ENCODE peak calls at places on chromosomes 13 and 19, in eight cellular contexts. S is DMS53; M is RPMI8226; O is DMS153; N is germinal center; P is stimulated activated CD4-positive, alpha-beta T cell treated with anti-CD3 and anti-CD28 coated beads, TNF-alpha, amount 100 ng/mL, for 4 hours; K is DMS 273 treated with DMSO at 0.1 percent for 48 hours; A is endodermal cell. I is an unnamed sample.
A peak's percentile ranks its signal among the peaks of the same experiment; 100 is the strongest.

GRCh38 chr19:30171795-30172642 is 200.2 kb upstream of the ZNF536 start:
- DNase-seq in S (no peak), M (no peak), O (no peak), N (no peak), P (no peak), K (no peak), A (no peak), I (no peak)

GRCh38 chr13:69468624-69469023 is 639.0 kb upstream of the ATXN8OS start:
- DNase-seq in S (no peak), M (no peak), O (no peak), N (no peak), P (no peak), K (no peak), A (no peak), I (no peak)

GRCh38 chr19:35143231-35143715 is at the start of gene FXYD7:
- DNase-seq in S (peak; percentile 54), M (no peak), O (no peak), N (no peak), P (no peak), K (no peak), A (peak; percentile 75), I (no peak)

GRCh38 chr19:47633996-47634395 is 25.1 kb downstream of the BICRA start:
- DNase-seq in S (no peak), M (no peak), O (peak; percentile 62), N (no peak), P (no peak), K (no peak), A (no peak), I (no peak)

GRCh38 chr19:33403221-33403972 is 29.9 kb downstream of the CEBPG start:
- DNase-seq in S (no peak), M (no peak), O (no peak), N (no peak), P (no peak), K (no peak), A (no peak), I (no peak)

GRCh38 chr19:46834121-46834520 is 16.5 kb downstream of the AP2S1 start:
- DNase-seq in S (no peak), M (no peak), O (no peak), N (no peak), P (no peak), K (no peak), A (no peak), I (no peak)

GRCh38 chr13:46578590-46578975 is 25.6 kb downstream of the LRCH1 start:
- DNase-seq in S (no peak), M (no peak), O (no peak), N (no peak), P (no peak), K (no peak), A (no peak), I (no peak)

GRCh38 chr19:41537789-41538188 is 38.2 kb upstream of the CEACAM21 start:
- DNase-seq in S (peak; percentile 44), M (no peak), O (no peak), N (no peak), P (no peak), K (no peak), A (peak; percentile 49), I (no peak)

GRCh38 chr19:872266-872951 is 12.9 kb downstream of the CFD start:
- DNase-seq in S (peak; percentile 27), M (peak; percentile 79), O (peak; percentile 22), N (peak; percentile 89), P (peak; percentile 59), K (no peak), A (peak; percentile 88), I (peak; percentile 97)

GRCh38 chr13:65597839-65598818 is 1632.0 kb downstream of the PCDH9 start:
- DNase-seq in S (no peak), M (no peak), O (no peak), N (no peak), P (no peak), K (no peak), A (peak; percentile 53), I (no peak)

GRCh38 chr13:48043789-48044503 is 6.4 kb downstream of the NUDT15 start:
- DNase-seq in S (no peak), M (no peak), O (no peak), N (no peak), P (no peak), K (no peak), A (no peak), I (no peak)

GRCh38 chr13:23344923-23345322 is 88.6 kb downstream of the SACS start:
- DNase-seq in S (no peak), M (no peak), O (no peak), N (no peak), P (no peak), K (no peak), A (no peak), I (no peak)

GRCh38 chr19:5993516-5994406 is 15.8 kb upstream of the RANBP3 start:
- DNase-seq in S (peak; percentile 42), M (peak; percentile 22), O (no peak), N (no peak), P (no peak), K (no peak), A (no peak), I (no peak)

GRCh38 chr19:4713384-4713951 is 10.2 kb downstream of the DPP9 start:
- DNase-seq in S (no peak), M (no peak), O (no peak), N (no peak), P (no peak), K (no peak), A (no peak), I (no peak)

GRCh38 chr13:85277753-85278152 is 521.5 kb downstream of the SLITRK6 start:
- DNase-seq in S (no peak), M (no peak), O (no peak), N (no peak), P (no peak), K (no peak), A (no peak), I (no peak)

GRCh38 chr19:47157455-47158321 is 27.1 kb downstream of the SAE1 start:
- DNase-seq in S (no peak), M (peak; percentile 50), O (no peak), N (peak; percentile 47), P (no peak), K (no peak), A (peak; percentile 91), I (no peak)

GRCh38 chr13:20331949-20332348 is 99.8 kb upstream of the GJB6 start:
- DNase-seq in S (peak; percentile 22), M (no peak), O (no peak), N (no peak), P (no peak), K (no peak), A (no peak), I (no peak)

GRCh38 chr19:5337126-5337525 is 3.5 kb downstream of the PTPRS start:
- DNase-seq in S (no peak), M (no peak), O (no peak), N (no peak), P (no peak), K (no peak), A (no peak), I (no peak)

GRCh38 chr19:30269638-30270037 is 102.5 kb upstream of the ZNF536 start:
- DNase-seq in S (no peak), M (no peak), O (no peak), N (no peak), P (no peak), K (no peak), A (no peak), I (no peak)

GRCh38 chr13:65336916-65337315 is 1893.2 kb downstream of the PCDH9 start:
- DNase-seq in S (no peak), M (no peak), O (no peak), N (no peak), P (no peak), K (no peak), A (no peak), I (no peak)

GRCh38 chr13:48162182-48162581 is 67.3 kb upstream of the MED4 start:
- DNase-seq in S (no peak), M (no peak), O (no peak), N (no peak), P (no peak), K (no peak), A (no peak), I (no peak)

GRCh38 chr13:30561506-30561905 is 56.2 kb upstream of the USPL1 start:
- DNase-seq in S (no peak), M (no peak), O (no peak), N (no peak), P (no peak), K (no peak), A (no peak), I (no peak)